ENCODE peak calls at places on chromosomes 2 and 18, in four cellular contexts. One of them, this sample, is unnamed.

GRCh38 chr2:178863130-178863855 is 56.1 kb upstream of the TTN start:
- DNase-seq in A549: no peak
- DNase-seq in OCI-LY7: no peak
- DNase-seq in mammary epithelial cell: no peak
- DNase-seq in this sample: no peak

GRCh38 chr18:43525149-43525548 is 247.9 kb upstream of the SYT4 start:
- DNase-seq in A549: no peak
- DNase-seq in OCI-LY7: no peak
- DNase-seq in mammary epithelial cell: peak
- DNase-seq in this sample: no peak

GRCh38 chr2:135532581-135532980 is 1.3 kb downstream of the R3HDM1 start:
- DNase-seq in A549: no peak
- DNase-seq in OCI-LY7: no peak
- DNase-seq in mammary epithelial cell: no peak
- DNase-seq in this sample: no peak

GRCh38 chr18:39389800-39390379 is 1824.3 kb upstream of the CELF4 start:
- DNase-seq in A549: no peak
- DNase-seq in OCI-LY7: no peak
- DNase-seq in mammary epithelial cell: no peak
- DNase-seq in this sample: no peak

GRCh38 chr2:72148975-72149555 is 1.4 kb upstream of the CYP26B1 start:
- DNase-seq in A549: no peak
- DNase-seq in OCI-LY7: no peak
- DNase-seq in mammary epithelial cell: peak
- DNase-seq in this sample: no peak

GRCh38 chr2:164151518-164151917 is 415.7 kb upstream of the FIGN start:
- DNase-seq in A549: no peak
- DNase-seq in OCI-LY7: no peak
- DNase-seq in mammary epithelial cell: peak
- DNase-seq in this sample: peak

GRCh38 chr2:42289222-42289621 is 71.8 kb downstream of the COX7A2L start:
- DNase-seq in A549: no peak
- DNase-seq in OCI-LY7: no peak
- DNase-seq in mammary epithelial cell: no peak
- DNase-seq in this sample: no peak

GRCh38 chr2:31353121-31353520 is 61.4 kb downstream of the XDH start:
- DNase-seq in A549: no peak
- DNase-seq in OCI-LY7: no peak
- DNase-seq in mammary epithelial cell: no peak
- DNase-seq in this sample: no peak

GRCh38 chr2:239561448-239562001 is 160.7 kb upstream of the HDAC4 start:
- DNase-seq in A549: no peak
- DNase-seq in OCI-LY7: no peak
- DNase-seq in mammary epithelial cell: no peak
- DNase-seq in this sample: peak

GRCh38 chr2:185875532-185875931 is 136.9 kb downstream of the FSIP2 start:
- DNase-seq in A549: no peak
- DNase-seq in OCI-LY7: no peak
- DNase-seq in mammary epithelial cell: no peak
- DNase-seq in this sample: no peak

DNA sequence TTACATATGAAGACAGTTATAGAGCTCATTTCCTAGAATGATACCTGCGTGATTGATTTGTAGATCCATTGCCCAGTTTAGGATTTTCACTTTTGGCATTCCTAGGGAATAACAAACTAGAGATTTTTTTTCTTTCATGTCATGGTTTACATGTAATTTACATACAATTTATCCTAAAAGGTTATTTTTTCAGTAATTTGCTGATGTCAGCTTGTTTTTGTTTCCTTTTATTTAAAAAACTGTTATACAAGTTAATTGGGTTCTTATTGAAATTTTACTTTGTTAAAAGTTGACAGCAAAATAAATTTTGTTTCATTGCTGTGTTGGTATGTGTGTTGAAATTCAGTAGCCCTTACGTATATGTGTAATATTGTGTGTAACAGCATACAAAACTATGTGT is 23.4 kb downstream of the MTX2 start:
- DNase-seq in A549: no peak
- DNase-seq in OCI-LY7: no peak
- DNase-seq in mammary epithelial cell: no peak
- DNase-seq in this sample: no peak
- TF ChIP-seq CTCF in A549: no peak
- TF ChIP-seq CTCF in OCI-LY7: no peak
- TF ChIP-seq CTCF in mammary epithelial cell: no peak
- TF ChIP-seq CTCF in this sample: no peak

DNA sequence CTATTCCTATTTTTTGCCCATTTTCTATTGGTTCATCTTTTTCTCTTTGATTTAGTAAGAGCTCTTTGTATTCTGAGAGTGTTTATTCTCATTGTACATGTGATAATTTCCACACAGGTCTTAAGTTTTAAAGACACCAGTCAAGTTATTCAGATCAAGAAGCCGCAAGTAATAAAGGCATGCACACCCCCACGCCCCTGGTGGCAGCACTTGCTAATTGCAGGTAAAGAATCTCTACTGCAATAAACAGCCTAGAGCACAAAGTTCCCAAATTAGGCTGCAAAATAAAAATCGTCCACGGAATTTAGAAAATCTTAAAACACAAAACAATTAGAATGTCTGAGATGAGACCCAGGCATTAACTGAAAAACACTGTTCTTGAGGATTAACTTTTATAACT is 45.2 kb downstream of the ST3GAL5 start:
- DNase-seq in A549: peak
- DNase-seq in OCI-LY7: peak
- DNase-seq in mammary epithelial cell: no peak
- DNase-seq in this sample: no peak
- TF ChIP-seq CTCF in A549: peak
- TF ChIP-seq CTCF in OCI-LY7: peak
- TF ChIP-seq CTCF in mammary epithelial cell: peak
- TF ChIP-seq CTCF in this sample: peak

DNA sequence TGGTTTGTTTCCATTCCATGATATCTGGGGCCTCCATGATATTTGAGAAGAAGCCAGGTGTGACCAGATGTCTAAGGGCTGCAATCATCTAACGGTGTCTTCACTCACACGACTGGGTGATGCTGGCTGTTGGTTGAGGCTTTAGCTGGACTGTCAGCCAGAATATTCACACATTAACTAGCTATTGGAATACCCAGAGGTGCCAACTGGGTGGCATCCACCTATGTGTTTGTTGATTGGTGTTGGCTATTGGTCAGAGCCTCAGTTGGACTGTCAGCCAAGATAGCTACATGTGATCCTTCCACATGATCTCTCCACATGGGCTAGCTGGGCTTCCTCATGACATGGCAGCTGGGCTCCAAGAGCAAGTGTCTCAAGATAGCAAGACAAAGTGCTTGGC is 117.4 kb downstream of the CDCA7 start:
- DNase-seq in A549: no peak
- DNase-seq in OCI-LY7: no peak
- DNase-seq in mammary epithelial cell: no peak
- DNase-seq in this sample: no peak
- TF ChIP-seq CTCF in A549: no peak
- TF ChIP-seq CTCF in OCI-LY7: no peak
- TF ChIP-seq CTCF in mammary epithelial cell: no peak
- TF ChIP-seq CTCF in this sample: no peak

DNA sequence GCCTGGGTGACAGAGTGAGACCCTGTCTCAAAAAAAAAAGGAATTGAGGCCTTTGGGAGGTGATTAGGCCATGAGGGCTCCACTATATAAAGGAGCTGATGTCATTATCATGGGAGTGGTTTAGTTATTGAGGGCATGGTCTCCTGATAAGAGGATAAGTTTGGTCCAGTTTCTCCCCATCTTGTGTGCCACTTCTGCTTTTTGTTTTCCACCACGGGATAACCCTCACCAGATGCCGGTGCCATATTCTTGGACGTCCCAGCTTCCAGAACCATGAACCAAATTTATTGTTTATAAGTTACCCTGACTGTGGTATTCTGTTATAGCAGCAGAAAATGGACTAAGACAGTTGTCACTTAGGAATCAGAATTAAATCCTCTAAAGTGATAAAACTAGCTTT is 125.8 kb downstream of the C1D start:
- DNase-seq in A549: no peak
- DNase-seq in OCI-LY7: no peak
- DNase-seq in mammary epithelial cell: no peak
- DNase-seq in this sample: no peak
- TF ChIP-seq CTCF in A549: no peak
- TF ChIP-seq CTCF in OCI-LY7: no peak
- TF ChIP-seq CTCF in mammary epithelial cell: no peak
- TF ChIP-seq CTCF in this sample: no peak

GRCh38 chr2:46555011-46555410 is 75.6 kb downstream of the TMEM247 start:
- DNase-seq in A549: peak
- DNase-seq in OCI-LY7: peak
- DNase-seq in mammary epithelial cell: no peak
- DNase-seq in this sample: no peak
- TF ChIP-seq CTCF in A549: peak
- TF ChIP-seq CTCF in OCI-LY7: peak
- TF ChIP-seq CTCF in mammary epithelial cell: peak
- TF ChIP-seq CTCF in this sample: peak

This sample was measured in AG09319.